ENCODE peak calls at places on chromosome 17, in eight cellular contexts. One of them, this sample, is unnamed.

GRCh38 chr17:76566613-76566943 is 19.1 kb downstream of the ST6GALNAC2 start:
- DNase-seq in substantia nigra: no peak
- DNase-seq in fibroblast of lung: no peak
- DNase-seq in fibroblast of the conjunctiva: no peak
- DNase-seq in NCI-H2081: no peak
- DNase-seq in progenitor cell of endocrine pancreas: no peak
- DNase-seq in HTR-8/SVneo: no peak
- DNase-seq in mucosa of gallbladder: no peak
- DNase-seq in this sample: no peak

GRCh38 chr17:61251939-61252865 is 147.4 kb upstream of the TBX2 start:
- DNase-seq in substantia nigra: peak
- DNase-seq in fibroblast of lung: peak
- DNase-seq in fibroblast of the conjunctiva: peak
- DNase-seq in NCI-H2081: no peak
- DNase-seq in progenitor cell of endocrine pancreas: no peak
- DNase-seq in HTR-8/SVneo: no peak
- DNase-seq in mucosa of gallbladder: peak
- DNase-seq in this sample: peak

GRCh38 chr17:81867123-81867951 is 3.8 kb downstream of the ARHGDIA start:
- DNase-seq in substantia nigra: no peak
- DNase-seq in fibroblast of lung: peak
- DNase-seq in fibroblast of the conjunctiva: no peak
- DNase-seq in NCI-H2081: peak
- DNase-seq in progenitor cell of endocrine pancreas: no peak
- DNase-seq in HTR-8/SVneo: no peak
- DNase-seq in mucosa of gallbladder: no peak
- DNase-seq in this sample: peak

GRCh38 chr17:17593222-17593620 is 1.7 kb upstream of the PEMT start:
- DNase-seq in substantia nigra: no peak
- DNase-seq in fibroblast of lung: no peak
- DNase-seq in fibroblast of the conjunctiva: no peak
- DNase-seq in NCI-H2081: no peak
- DNase-seq in progenitor cell of endocrine pancreas: no peak
- DNase-seq in HTR-8/SVneo: no peak
- DNase-seq in mucosa of gallbladder: no peak
- DNase-seq in this sample: no peak

GRCh38 chr17:13725286-13725990 is 123.7 kb upstream of the HS3ST3A1 start:
- DNase-seq in substantia nigra: no peak
- DNase-seq in fibroblast of lung: peak
- DNase-seq in fibroblast of the conjunctiva: peak
- DNase-seq in NCI-H2081: no peak
- DNase-seq in progenitor cell of endocrine pancreas: no peak
- DNase-seq in HTR-8/SVneo: peak
- DNase-seq in mucosa of gallbladder: no peak
- DNase-seq in this sample: peak

GRCh38 chr17:49513616-49514373 is 18.7 kb downstream of the NGFR start:
- DNase-seq in substantia nigra: no peak
- DNase-seq in fibroblast of lung: no peak
- DNase-seq in fibroblast of the conjunctiva: no peak
- DNase-seq in NCI-H2081: no peak
- DNase-seq in progenitor cell of endocrine pancreas: no peak
- DNase-seq in HTR-8/SVneo: no peak
- DNase-seq in mucosa of gallbladder: peak
- DNase-seq in this sample: no peak

GRCh38 chr17:32878211-32878610 is 1.3 kb upstream of the MYO1D start:
- DNase-seq in substantia nigra: no peak
- DNase-seq in fibroblast of lung: peak
- DNase-seq in fibroblast of the conjunctiva: peak
- DNase-seq in NCI-H2081: no peak
- DNase-seq in progenitor cell of endocrine pancreas: no peak
- DNase-seq in HTR-8/SVneo: no peak
- DNase-seq in mucosa of gallbladder: peak
- DNase-seq in this sample: no peak

GRCh38 chr17:66527335-66527734 is 224.9 kb downstream of the PRKCA start:
- DNase-seq in substantia nigra: peak
- DNase-seq in fibroblast of lung: no peak
- DNase-seq in fibroblast of the conjunctiva: no peak
- DNase-seq in NCI-H2081: no peak
- DNase-seq in progenitor cell of endocrine pancreas: no peak
- DNase-seq in HTR-8/SVneo: no peak
- DNase-seq in mucosa of gallbladder: no peak
- DNase-seq in this sample: no peak

GRCh38 chr17:61249649-61250301 is 149.9 kb upstream of the TBX2 start:
- DNase-seq in substantia nigra: no peak
- DNase-seq in fibroblast of lung: no peak
- DNase-seq in fibroblast of the conjunctiva: no peak
- DNase-seq in NCI-H2081: no peak
- DNase-seq in progenitor cell of endocrine pancreas: no peak
- DNase-seq in HTR-8/SVneo: no peak
- DNase-seq in mucosa of gallbladder: no peak
- DNase-seq in this sample: no peak

GRCh38 chr17:54795046-54795445 is 105.6 kb upstream of the TOM1L1 start:
- DNase-seq in substantia nigra: no peak
- DNase-seq in fibroblast of lung: no peak
- DNase-seq in fibroblast of the conjunctiva: no peak
- DNase-seq in NCI-H2081: no peak
- DNase-seq in progenitor cell of endocrine pancreas: no peak
- DNase-seq in HTR-8/SVneo: no peak
- DNase-seq in mucosa of gallbladder: no peak
- DNase-seq in this sample: no peak

GRCh38 chr17:29546085-29546484 is 20.8 kb downstream of the ABHD15 start:
- DNase-seq in substantia nigra: no peak
- DNase-seq in fibroblast of lung: no peak
- DNase-seq in fibroblast of the conjunctiva: no peak
- DNase-seq in NCI-H2081: no peak
- DNase-seq in progenitor cell of endocrine pancreas: no peak
- DNase-seq in HTR-8/SVneo: no peak
- DNase-seq in mucosa of gallbladder: no peak
- DNase-seq in this sample: no peak

GRCh38 chr17:4934173-4934979 is 2.3 kb downstream of the GP1BA start:
- DNase-seq in substantia nigra: no peak
- DNase-seq in fibroblast of lung: peak
- DNase-seq in fibroblast of the conjunctiva: no peak
- DNase-seq in NCI-H2081: no peak
- DNase-seq in progenitor cell of endocrine pancreas: no peak
- DNase-seq in HTR-8/SVneo: peak
- DNase-seq in mucosa of gallbladder: no peak
- DNase-seq in this sample: peak

GRCh38 chr17:66713533-66714042 is 121.3 kb upstream of the CACNG5 start:
- DNase-seq in substantia nigra: no peak
- DNase-seq in fibroblast of lung: no peak
- DNase-seq in fibroblast of the conjunctiva: no peak
- DNase-seq in NCI-H2081: no peak
- DNase-seq in progenitor cell of endocrine pancreas: no peak
- DNase-seq in HTR-8/SVneo: no peak
- DNase-seq in mucosa of gallbladder: no peak
- DNase-seq in this sample: no peak

GRCh38 chr17:77365584-77366186 is 224.9 kb downstream of the SEC14L1 start:
- DNase-seq in substantia nigra: no peak
- DNase-seq in fibroblast of lung: peak
- DNase-seq in fibroblast of the conjunctiva: no peak
- DNase-seq in NCI-H2081: peak
- DNase-seq in progenitor cell of endocrine pancreas: no peak
- DNase-seq in HTR-8/SVneo: peak
- DNase-seq in mucosa of gallbladder: peak
- DNase-seq in this sample: peak

GRCh38 chr17:17815436-17816200 is 21.2 kb downstream of the SREBF1 start:
- DNase-seq in substantia nigra: no peak
- DNase-seq in fibroblast of lung: no peak
- DNase-seq in fibroblast of the conjunctiva: no peak
- DNase-seq in NCI-H2081: no peak
- DNase-seq in progenitor cell of endocrine pancreas: no peak
- DNase-seq in HTR-8/SVneo: no peak
- DNase-seq in mucosa of gallbladder: no peak
- DNase-seq in this sample: no peak

GRCh38 chr17:58310511-58311428 is 17.8 kb downstream of the TSPOAP1 start:
- DNase-seq in substantia nigra: no peak
- DNase-seq in fibroblast of lung: no peak
- DNase-seq in fibroblast of the conjunctiva: no peak
- DNase-seq in NCI-H2081: no peak
- DNase-seq in progenitor cell of endocrine pancreas: peak
- DNase-seq in HTR-8/SVneo: no peak
- DNase-seq in mucosa of gallbladder: peak
- DNase-seq in this sample: no peak

GRCh38 chr17:68522266-68522665 is 10.0 kb downstream of the PRKAR1A start:
- DNase-seq in substantia nigra: no peak
- DNase-seq in fibroblast of lung: no peak
- DNase-seq in fibroblast of the conjunctiva: no peak
- DNase-seq in NCI-H2081: no peak
- DNase-seq in progenitor cell of endocrine pancreas: no peak
- DNase-seq in HTR-8/SVneo: no peak
- DNase-seq in mucosa of gallbladder: no peak
- DNase-seq in this sample: no peak

GRCh38 chr17:30379303-30380105 is 777 bp downstream of the CPD start:
- DNase-seq in substantia nigra: no peak
- DNase-seq in fibroblast of lung: no peak
- DNase-seq in fibroblast of the conjunctiva: no peak
- DNase-seq in NCI-H2081: no peak
- DNase-seq in progenitor cell of endocrine pancreas: no peak
- DNase-seq in HTR-8/SVneo: no peak
- DNase-seq in mucosa of gallbladder: no peak
- DNase-seq in this sample: peak

GRCh38 chr17:45299311-45299710 is 17.5 kb downstream of the MAP3K14 start:
- DNase-seq in substantia nigra: no peak
- DNase-seq in fibroblast of lung: peak
- DNase-seq in fibroblast of the conjunctiva: no peak
- DNase-seq in NCI-H2081: no peak
- DNase-seq in progenitor cell of endocrine pancreas: no peak
- DNase-seq in HTR-8/SVneo: no peak
- DNase-seq in mucosa of gallbladder: no peak
- DNase-seq in this sample: no peak

GRCh38 chr17:75031972-75032895 is 14.5 kb downstream of the ATP5PD start:
- DNase-seq in substantia nigra: peak
- DNase-seq in fibroblast of lung: peak
- DNase-seq in fibroblast of the conjunctiva: peak
- DNase-seq in NCI-H2081: peak
- DNase-seq in progenitor cell of endocrine pancreas: no peak
- DNase-seq in HTR-8/SVneo: peak
- DNase-seq in mucosa of gallbladder: peak
- DNase-seq in this sample: peak